ENCODE peak calls at places on chromosomes 13 and 19, in four cellular contexts. V, T, C and S are unnamed samples.

GRCh38 chr13:48066310-48066989 is 28.5 kb downstream of the MED4 start:
- DNase-seq in V (peak; percentile 42), T (peak; percentile 47), C (peak; percentile 13), S (no peak)

GRCh38 chr19:9009431-9009830 is 778 bp downstream of the MUC16 start:
- DNase-seq in V (no peak), T (no peak), C (no peak), S (no peak)

GRCh38 chr19:4375164-4375619 is 25.2 kb downstream of the SH3GL1 start:
- DNase-seq in V (no peak), T (peak; percentile 75), C (peak; percentile 74), S (peak; percentile 84)

GRCh38 chr19:38543807-38544568 is 73.8 kb downstream of the MAP4K1 start:
- DNase-seq in V (peak; percentile 64), T (peak; percentile 79), C (peak; percentile 98), S (peak; percentile 58)

GRCh38 chr13:62643007-62643483 is 1227.4 kb upstream of the PCDH20 start:
- DNase-seq in V (peak; percentile 24), T (peak; percentile 5), C (no peak), S (no peak)

GRCh38 chr13:79775830-79776229 is 294.9 kb downstream of the NDFIP2 start:
- DNase-seq in V (no peak), T (peak; percentile 38), C (no peak), S (peak; percentile 23)

GRCh38 chr19:10026744-10027143 is 13.5 kb downstream of the RDH8 start:
- DNase-seq in V (no peak), T (no peak), C (no peak), S (no peak)

GRCh38 chr13:77386880-77387606 is 60.1 kb upstream of the MYCBP2 start:
- DNase-seq in V (no peak), T (no peak), C (no peak), S (no peak)

GRCh38 chr13:37303610-37304009 is 198.1 kb upstream of the CSNK1A1L start:
- DNase-seq in V (no peak), T (no peak), C (no peak), S (no peak)

GRCh38 chr19:10617409-10618121 is 7.8 kb upstream of the SLC44A2 start:
- DNase-seq in V (no peak), T (no peak), C (peak; percentile 28), S (no peak)

GRCh38 chr13:76440568-76440967 is 445.6 kb downstream of the KCTD12 start:
- DNase-seq in V (peak; percentile 17), T (no peak), C (no peak), S (no peak)

GRCh38 chr13:29746167-29746677 is 104.2 kb downstream of the UBL3 start:
- DNase-seq in V (no peak), T (no peak), C (no peak), S (no peak)

GRCh38 chr13:36858285-36858684 is 39.3 kb downstream of the RFXAP start:
- DNase-seq in V (no peak), T (peak; percentile 69), C (peak; percentile 6), S (no peak)

GRCh38 chr13:94947392-94947791 is 235.0 kb upstream of the SOX21 start:
- DNase-seq in V (no peak), T (no peak), C (no peak), S (no peak)

GRCh38 chr13:94947965-94948371 is 235.6 kb upstream of the SOX21 start:
- DNase-seq in V (no peak), T (no peak), C (no peak), S (no peak)

GRCh38 chr13:94952787-94953186 is 240.4 kb upstream of the SOX21 start:
- DNase-seq in V (no peak), T (no peak), C (no peak), S (no peak)

GRCh38 chr13:94950303-94950702 is 238.0 kb upstream of the SOX21 start:
- DNase-seq in V (no peak), T (no peak), C (peak; percentile 17), S (no peak)
- TF ChIP-seq MAX in V (no peak), T (no peak), C (no peak), S (no peak)

GRCh38 chr19:32924200-32924599 is 47.6 kb downstream of the CEP89 start:
- DNase-seq in V (no peak), T (no peak), C (no peak), S (no peak)
- TF ChIP-seq CBFB in V (no peak), T (no peak), C (no peak), S (no peak)

DNA sequence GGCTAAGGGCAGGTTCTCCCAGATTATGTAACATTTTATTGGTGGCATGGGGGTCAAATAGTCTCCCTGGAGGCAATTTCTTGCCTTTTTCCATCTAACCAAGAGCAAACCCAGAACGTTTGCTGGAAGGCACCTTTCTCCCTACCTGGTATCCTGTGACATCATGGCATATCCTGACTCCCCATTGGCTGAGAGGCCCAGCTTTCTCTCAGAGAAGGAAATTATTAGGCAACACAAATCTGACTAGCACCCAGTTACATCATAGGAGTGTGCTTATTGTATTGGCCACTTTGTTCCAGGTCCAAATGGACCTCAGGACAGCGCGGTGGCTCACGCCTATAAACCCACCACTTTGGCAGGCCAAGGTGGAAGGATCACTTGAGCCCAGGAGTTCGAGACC is 13.0 kb downstream of the NTN5 start:
- DNase-seq in V (no peak), T (no peak), C (no peak), S (no peak)
- TF ChIP-seq MAX in V (no peak), T (no peak), C (no peak), S (no peak)

GRCh38 chr19:3243851-3244700 is 19.6 kb downstream of the CELF5 start:
- DNase-seq in V (no peak), T (peak; percentile 55), C (peak; percentile 48), S (peak; percentile 69)
- TF ChIP-seq CBFB in V (no peak), T (no peak), C (no peak), S (no peak)

GRCh38 chr13:27919934-27920676 is at the start of gene PDX1:
- DNase-seq in V (no peak), T (no peak), C (no peak), S (peak; percentile 77)
- TF ChIP-seq MAX in V (no peak), T (peak; percentile 34), C (no peak), S (no peak)

GRCh38 chr19:34767967-34768366 is 5.0 kb downstream of the ZNF599 start:
- DNase-seq in V (no peak), T (no peak), C (no peak), S (no peak)

DNA sequence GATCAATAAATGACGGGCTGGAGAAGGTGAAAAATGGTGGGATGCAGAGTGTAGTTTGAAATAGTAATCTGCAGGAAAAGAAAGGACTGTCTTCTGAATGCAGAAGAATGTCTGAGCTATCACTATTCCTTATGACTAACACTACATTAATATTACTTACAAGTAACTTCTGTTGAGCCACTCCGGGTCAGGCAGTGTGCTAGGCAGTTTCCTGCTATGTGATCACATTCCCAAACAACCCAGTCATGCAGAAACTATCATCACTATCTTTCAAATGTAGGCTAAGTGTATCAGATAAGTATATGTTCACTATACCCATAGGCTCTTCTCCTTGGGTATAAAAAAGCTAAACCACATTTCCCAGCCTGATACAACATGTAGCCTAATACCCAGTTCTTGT is 6.6 kb downstream of the ZNF599 start:
- DNase-seq in V (no peak), T (no peak), C (no peak), S (no peak)
- TF ChIP-seq CBFB in V (no peak), T (no peak), C (no peak), S (no peak)

DNA sequence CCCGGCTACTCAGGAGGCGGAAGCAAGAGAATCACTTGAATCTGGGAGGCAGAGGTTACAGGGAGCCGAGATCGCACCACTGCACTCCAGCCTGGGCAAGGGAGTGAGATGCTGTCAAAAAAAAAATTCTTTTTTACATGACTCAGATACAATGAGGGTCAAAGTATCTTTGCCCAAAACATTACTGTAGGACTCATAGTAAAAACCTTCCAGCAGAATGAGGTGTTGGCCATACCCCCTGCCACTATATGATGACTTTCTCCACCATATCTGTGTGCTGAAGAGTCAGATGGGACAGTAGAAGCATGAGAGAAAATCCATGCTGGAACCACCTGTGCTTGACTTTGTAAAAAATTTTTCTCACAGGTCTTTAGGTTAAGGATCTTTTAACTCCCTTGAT is 86.7 kb downstream of the COL4A2 start:
- DNase-seq in V (no peak), T (no peak), C (no peak), S (no peak)
- TF ChIP-seq MAX in V (no peak), T (no peak), C (no peak), S (no peak)

GRCh38 chr13:65990684-65991083 is 1239.5 kb downstream of the PCDH9 start:
- DNase-seq in V (no peak), T (no peak), C (no peak), S (no peak)

DNA sequence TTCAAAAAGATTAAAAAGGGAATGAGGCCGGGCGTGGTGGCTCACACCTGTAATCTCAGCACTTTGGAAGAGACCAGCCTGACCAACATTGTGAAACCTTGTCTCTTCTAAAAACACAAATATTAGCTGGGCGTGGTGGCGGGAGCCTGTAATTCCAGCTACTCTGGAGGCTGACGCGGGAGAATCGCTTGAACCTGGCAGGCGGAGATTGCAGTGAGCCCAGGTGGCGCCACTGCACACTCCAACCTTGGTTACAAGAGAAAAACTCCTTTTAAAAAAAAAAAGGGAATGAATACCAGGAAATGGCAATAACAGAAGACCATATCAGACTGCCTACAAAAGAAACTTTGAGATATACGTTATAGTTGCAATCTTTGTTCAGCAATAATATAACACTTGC is 1244.5 kb downstream of the PCDH9 start:
- DNase-seq in V (no peak), T (peak; percentile 16), C (no peak), S (peak; percentile 55)
- TF ChIP-seq CBFB in V (no peak), T (no peak), C (no peak), S (no peak)

GRCh38 chr13:19056355-19056880 is 125.2 kb downstream of the TUBA3C start:
- DNase-seq in V (no peak), T (no peak), C (no peak), S (no peak)
- TF ChIP-seq MAX in V (no peak), T (no peak), C (no peak), S (no peak)